ENCODE peak calls at places on chromosome 10, in nine cellular contexts. J, C, Y, L, V, E, B, N and D are unnamed samples.

GRCh38 chr10:51743146-51743545 is 43.8 kb upstream of the CSTF2T start:
- DNase-seq in L (no peak), Y (peak), C (no peak), E (no peak), J (no peak), B (no peak), V (peak), N (no peak), D (no peak)

GRCh38 chr10:80596391-80597257 is 58.9 kb downstream of the SH2D4B start:
- DNase-seq in B (peak), Y (peak), N (peak), E (no peak), L (peak), V (peak), J (peak), C (no peak), D (no peak)

GRCh38 chr10:34904191-34904590 is 89.1 kb upstream of the PARD3 start:
- DNase-seq in V (no peak), C (no peak), B (no peak), L (no peak), N (no peak), J (no peak), E (no peak), Y (no peak), D (no peak)

GRCh38 chr10:86872757-86873156 is 84.7 kb downstream of the MMRN2 start:
- DNase-seq in E (no peak), B (no peak), V (peak), Y (peak), N (no peak), L (no peak), C (no peak), J (no peak), D (no peak)

GRCh38 chr10:127993281-127993680 is 86.4 kb downstream of the PTPRE start:
- DNase-seq in V (no peak), E (no peak), J (no peak), B (no peak), Y (no peak), C (no peak), N (no peak), L (no peak), D (no peak)

GRCh38 chr10:37268266-37268665 is 142.9 kb downstream of the ANKRD30A start:
- DNase-seq in V (no peak), B (no peak), E (no peak), L (no peak), J (no peak), N (no peak), Y (no peak), C (no peak), D (no peak)

GRCh38 chr10:24642921-24643678 is 80.6 kb downstream of the ARHGAP21 start:
- DNase-seq in B (no peak), E (no peak), J (peak), C (no peak), N (no peak), Y (peak), V (peak), L (peak), D (peak)

GRCh38 chr10:132096863-132097478 is 31.2 kb downstream of the JAKMIP3 start:
- DNase-seq in B (no peak), E (no peak), L (no peak), J (no peak), V (no peak), Y (no peak), C (peak), N (peak), D (no peak)

GRCh38 chr10:96073722-96074121 is 30.3 kb downstream of the CCNJ start:
- DNase-seq in Y (peak), L (peak), V (peak), J (peak), E (no peak), N (no peak), B (no peak), C (no peak), D (peak)

GRCh38 chr10:80996615-80997193 is 459.0 kb downstream of the SH2D4B start:
- DNase-seq in Y (no peak), N (no peak), B (no peak), J (no peak), C (no peak), V (no peak), L (peak), E (peak), D (no peak)

GRCh38 chr10:126087274-126087673 is 190.9 kb downstream of the FANK1 start:
- DNase-seq in E (no peak), C (no peak), B (no peak), V (no peak), Y (no peak), N (no peak), J (no peak), L (no peak), D (no peak)

GRCh38 chr10:114879093-114879492 is 57.5 kb downstream of the FHIP2A start:
- DNase-seq in E (no peak), C (no peak), Y (peak), J (no peak), L (no peak), N (no peak), B (no peak), V (peak), D (no peak)

GRCh38 chr10:59807629-59808620 is 54.7 kb upstream of the MRLN start:
- DNase-seq in J (no peak), N (peak), E (no peak), B (no peak), V (no peak), L (no peak), Y (no peak), C (peak), D (no peak)

GRCh38 chr10:72072639-72073038 is 15.7 kb downstream of the SPOCK2 start:
- DNase-seq in B (no peak), E (no peak), N (peak), L (no peak), V (no peak), J (no peak), C (no peak), Y (no peak), D (no peak)

DNA sequence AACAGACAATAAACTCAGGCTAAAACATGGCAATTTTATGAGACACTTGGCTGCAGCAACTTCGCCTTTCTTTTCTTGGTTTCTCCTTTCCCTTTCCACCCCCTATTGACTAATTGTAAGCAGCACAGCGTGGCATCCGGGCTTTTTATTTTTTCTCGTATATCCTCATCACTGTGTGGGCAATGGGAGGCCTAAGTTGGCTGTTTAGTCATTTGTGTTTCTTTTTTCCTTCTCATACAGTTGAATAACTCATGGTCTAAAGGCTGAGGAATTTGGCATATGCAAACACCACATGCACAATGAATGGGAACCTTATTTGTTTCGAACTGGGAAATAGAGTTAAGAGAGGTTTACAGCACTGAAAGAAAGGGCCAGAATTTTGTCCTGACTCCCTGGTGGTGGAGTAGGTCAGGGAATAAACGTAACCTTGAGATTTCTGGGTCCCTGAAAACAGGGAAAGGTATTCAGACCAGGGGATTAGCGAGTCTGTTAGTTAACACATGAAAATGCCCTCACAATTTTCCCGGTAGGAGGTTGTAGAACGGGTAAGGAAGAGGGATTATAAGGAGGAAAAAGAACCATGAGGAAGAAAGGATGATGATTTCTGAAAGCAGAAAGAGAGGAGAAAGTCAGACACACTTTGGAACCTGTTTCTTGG is 858.3 kb downstream of the KCNMA1 start:
- DNase-seq in J (peak), V (peak), C (no peak), Y (peak), E (no peak), L (peak), N (no peak), B (no peak), D (peak)
- TF ChIP-seq CTCF in J (peak), V (peak), C (no peak), Y (peak), E (no peak), L (no peak), N (no peak), B (no peak), D (peak)

GRCh38 chr10:3036155-3036554 is 31.2 kb upstream of the PFKP start:
- DNase-seq in L (no peak), J (no peak), E (no peak), Y (no peak), V (no peak), B (no peak), C (no peak), N (no peak), D (no peak)

GRCh38 chr10:3031490-3031889 is 35.9 kb upstream of the PFKP start:
- DNase-seq in J (no peak), B (no peak), Y (no peak), C (no peak), V (no peak), E (no peak), N (no peak), L (no peak), D (no peak)

GRCh38 chr10:3034611-3035010 is 32.7 kb upstream of the PFKP start:
- DNase-seq in V (no peak), E (no peak), Y (no peak), B (no peak), C (no peak), J (no peak), L (no peak), N (no peak), D (no peak)

GRCh38 chr10:3036605-3037004 is 30.7 kb upstream of the PFKP start:
- DNase-seq in L (no peak), B (no peak), C (no peak), Y (no peak), N (no peak), J (no peak), E (no peak), V (no peak), D (no peak)

DNA sequence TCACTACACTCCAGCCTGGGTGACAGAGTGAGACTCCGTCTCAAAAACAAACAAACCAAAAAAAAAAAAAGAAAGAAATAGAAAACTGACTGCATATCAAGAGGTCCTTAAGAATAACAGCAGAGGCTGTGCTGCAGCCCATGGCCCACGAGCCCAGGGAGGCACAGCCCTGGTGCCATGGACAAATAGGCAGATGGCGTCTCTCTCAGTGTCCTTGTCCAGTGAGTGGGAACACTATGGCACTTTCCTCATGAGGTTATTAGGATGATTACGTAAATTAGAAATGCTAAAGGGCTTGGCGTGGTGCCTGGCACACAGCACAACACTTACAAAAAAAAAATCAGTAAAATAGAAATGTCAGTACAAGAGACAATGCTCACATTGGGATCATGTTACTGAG is 33.4 kb upstream of the PFKP start:
- DNase-seq in N (no peak), E (no peak), J (peak), L (no peak), V (no peak), B (no peak), Y (no peak), C (no peak), D (no peak)
- H3K4me3 ChIP-seq in N (no peak), E (no peak), J (no peak), L (no peak), V (no peak), B (no peak), Y (no peak), C (no peak), D (no peak)

GRCh38 chr10:22491480-22491879 is 146.2 kb downstream of the SPAG6 start:
- DNase-seq in N (no peak), J (no peak), Y (no peak), C (no peak), V (no peak), B (no peak), L (no peak), E (no peak), D (no peak)
- TF ChIP-seq CTCF in N (no peak), J (no peak), Y (no peak), C (no peak), V (no peak), B (no peak), L (no peak), E (no peak), D (no peak)

GRCh38 chr10:101063162-101063525 is 1.4 kb downstream of the KAZALD1 start:
- DNase-seq in J (no peak), B (no peak), N (no peak), E (no peak), L (no peak), Y (no peak), V (no peak), C (no peak), D (no peak)
- H3K4me3 ChIP-seq in J (peak), B (no peak), N (peak), E (no peak), L (no peak), Y (peak), V (peak), C (peak), D (peak)

DNA sequence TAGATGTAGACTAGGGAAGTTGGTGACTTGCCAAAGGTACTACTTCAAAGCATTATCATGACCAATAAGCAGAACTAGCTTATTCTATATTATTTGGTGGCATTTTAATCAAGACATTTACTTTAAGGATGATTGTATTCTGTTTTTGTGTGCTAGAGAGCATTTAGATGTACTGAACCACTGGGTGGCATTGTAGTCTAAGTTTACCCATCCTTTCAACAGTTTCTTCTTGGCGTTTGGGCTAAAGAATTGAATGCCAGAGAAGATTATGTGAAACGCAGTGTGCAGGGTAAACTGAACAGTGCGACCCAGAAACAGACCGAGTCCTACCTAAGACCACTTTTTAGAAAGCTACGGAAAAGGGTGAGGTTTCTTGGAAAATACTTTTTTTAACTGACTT is 26.8 kb downstream of the PRPF18 start:
- DNase-seq in V (peak), E (no peak), L (peak), B (no peak), J (peak), Y (peak), N (no peak), C (no peak), D (peak)
- TF ChIP-seq CTCF in V (peak), E (no peak), L (peak), B (peak), J (peak), Y (peak), N (peak), C (no peak), D (peak)

GRCh38 chr10:5570007-5570655 is 45.4 kb downstream of the CALML3 start:
- DNase-seq in L (no peak), Y (no peak), V (no peak), J (no peak), N (peak), C (no peak), E (no peak), B (no peak), D (no peak)
- H3K4me3 ChIP-seq in L (no peak), Y (no peak), V (no peak), J (no peak), N (no peak), C (no peak), E (no peak), B (no peak), D (no peak)

GRCh38 chr10:357201-357950 is 222.1 kb downstream of the ZMYND11 start:
- DNase-seq in L (no peak), C (no peak), N (no peak), B (no peak), Y (no peak), V (no peak), J (no peak), E (no peak), D (no peak)

GRCh38 chr10:354901-355617 is 219.8 kb downstream of the ZMYND11 start:
- DNase-seq in Y (no peak), C (no peak), V (no peak), E (no peak), J (no peak), L (no peak), N (no peak), B (no peak), D (no peak)

GRCh38 chr10:359093-359492 is 223.8 kb downstream of the ZMYND11 start:
- DNase-seq in V (no peak), B (no peak), J (no peak), N (no peak), Y (no peak), C (no peak), E (no peak), L (no peak), D (no peak)

GRCh38 chr10:359762-360161 is 224.5 kb downstream of the ZMYND11 start:
- DNase-seq in N (no peak), Y (no peak), C (no peak), L (no peak), E (no peak), V (no peak), B (no peak), J (no peak), D (no peak)

GRCh38 chr10:356452-356851 is 221.2 kb downstream of the ZMYND11 start:
- DNase-seq in N (no peak), E (no peak), V (no peak), Y (no peak), L (no peak), B (no peak), J (no peak), C (no peak), D (no peak)
- TF ChIP-seq CTCF in N (no peak), E (no peak), V (no peak), Y (no peak), L (no peak), B (no peak), J (no peak), C (no peak), D (no peak)

GRCh38 chr10:70283071-70283444 is 746 bp downstream of the NPFFR1 start:
- DNase-seq in L (no peak), N (no peak), C (no peak), E (no peak), B (no peak), J (no peak), Y (no peak), V (no peak), D (no peak)

GRCh38 chr10:70286616-70287015 is 2.8 kb upstream of the NPFFR1 start:
- DNase-seq in N (no peak), Y (no peak), J (no peak), B (no peak), L (no peak), C (no peak), V (no peak), E (no peak), D (no peak)

GRCh38 chr10:70284542-70285150 is 842 bp upstream of the NPFFR1 start:
- DNase-seq in B (no peak), Y (no peak), L (no peak), C (no peak), J (no peak), N (no peak), E (no peak), V (no peak), D (no peak)

GRCh38 chr10:70285432-70285831 is 1.6 kb upstream of the NPFFR1 start:
- DNase-seq in Y (no peak), V (no peak), J (no peak), L (no peak), N (no peak), B (no peak), E (no peak), C (no peak), D (no peak)

DNA sequence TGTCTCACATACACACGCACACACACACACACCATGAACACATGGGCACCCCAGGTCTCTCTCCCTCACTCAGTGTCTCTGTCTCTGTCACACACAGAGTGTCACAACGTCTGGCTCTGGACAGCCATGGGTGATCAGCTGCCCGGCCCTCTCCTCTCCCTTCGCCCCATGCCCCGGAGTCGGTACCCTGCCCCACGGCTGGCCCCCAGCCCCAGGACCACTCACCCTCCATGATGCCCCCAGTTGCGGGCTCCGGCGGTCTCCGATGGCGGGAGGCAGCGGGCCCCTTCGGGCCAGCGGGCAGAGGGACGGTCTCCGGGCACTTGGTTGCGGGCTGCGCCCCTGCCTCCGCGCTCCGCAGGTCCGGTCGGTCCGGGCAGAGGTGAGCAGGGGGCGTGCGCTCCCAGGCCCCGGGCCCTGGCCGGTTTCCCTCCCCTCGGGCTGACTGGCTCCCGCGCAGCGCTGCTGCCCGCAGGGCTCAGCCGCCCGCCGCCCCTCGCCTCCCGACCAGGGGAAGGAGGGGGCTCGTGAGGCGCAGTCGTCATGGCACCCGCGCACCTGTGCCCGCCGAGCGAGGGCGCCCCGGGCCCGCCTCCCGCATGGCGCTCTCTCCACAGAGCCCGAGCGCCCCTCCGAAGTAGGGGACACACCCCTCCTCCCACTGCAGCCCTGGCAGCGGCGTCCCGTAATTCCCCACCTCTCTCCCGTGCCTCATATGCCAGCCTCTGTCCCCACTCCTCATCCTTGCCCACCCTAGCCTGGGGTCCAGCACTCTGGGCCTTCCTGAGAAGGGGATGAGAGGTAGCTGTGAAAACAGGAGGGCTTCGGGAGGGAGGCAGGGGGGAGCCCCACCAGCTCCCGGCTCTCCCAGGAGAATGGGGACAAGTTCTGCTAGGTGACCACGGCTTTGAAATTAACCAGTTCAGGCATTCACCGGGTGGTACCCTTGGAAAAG is at the start of gene NPFFR1:
- DNase-seq in B (no peak), L (no peak), V (no peak), N (no peak), Y (no peak), C (peak), E (no peak), J (no peak), D (no peak)
- H3K4me3 ChIP-seq in B (no peak), L (no peak), V (no peak), N (peak), Y (no peak), C (peak), E (peak), J (no peak), D (no peak)